ENCODE peak calls at places on chromosomes 5 and 9, in five cellular contexts. One of them, this sample, is unnamed.

GRCh38 chr5:151463137-151464029 is 16.0 kb downstream of the SLC36A1 start:
- DNase-seq in Calu3: no peak
- DNase-seq in DMS153: no peak
- DNase-seq in stimulated activated CD4-positive, alpha-beta T cell treated with anti-CD3 and anti-CD28 coated beads, Interleukin-2, amount 100 ng/mL, for 48 hours: no peak
- DNase-seq in fibroblast of pulmonary artery: no peak
- DNase-seq in this sample: peak; percentile 44

GRCh38 chr9:36479086-36479485 is 79.0 kb upstream of the RNF38 start:
- DNase-seq in DMS153: no peak
- DNase-seq in fibroblast of pulmonary artery: no peak
- DNase-seq in stimulated activated CD4-positive, alpha-beta T cell treated with anti-CD3 and anti-CD28 coated beads, Interleukin-2, amount 100 ng/mL, for 48 hours: no peak
- DNase-seq in Calu3: no peak
- DNase-seq in this sample: no peak

GRCh38 chr9:69746859-69747560 is 12.8 kb downstream of the PTAR1 start:
- DNase-seq in Calu3: no peak
- DNase-seq in fibroblast of pulmonary artery: no peak
- DNase-seq in stimulated activated CD4-positive, alpha-beta T cell treated with anti-CD3 and anti-CD28 coated beads, Interleukin-2, amount 100 ng/mL, for 48 hours: no peak
- DNase-seq in DMS153: peak; percentile 10
- DNase-seq in this sample: no peak

GRCh38 chr9:108865037-108865436 is 3.0 kb downstream of the ACTL7A start:
- DNase-seq in DMS153: no peak
- DNase-seq in fibroblast of pulmonary artery: no peak
- DNase-seq in Calu3: no peak
- DNase-seq in stimulated activated CD4-positive, alpha-beta T cell treated with anti-CD3 and anti-CD28 coated beads, Interleukin-2, amount 100 ng/mL, for 48 hours: no peak
- DNase-seq in this sample: no peak

GRCh38 chr9:2164268-2164667 is 149.1 kb downstream of the SMARCA2 start:
- DNase-seq in stimulated activated CD4-positive, alpha-beta T cell treated with anti-CD3 and anti-CD28 coated beads, Interleukin-2, amount 100 ng/mL, for 48 hours: no peak
- DNase-seq in Calu3: no peak
- DNase-seq in fibroblast of pulmonary artery: no peak
- DNase-seq in DMS153: no peak
- DNase-seq in this sample: no peak

GRCh38 chr5:165407352-165407751 is 1901.9 kb downstream of the MAT2B start:
- DNase-seq in fibroblast of pulmonary artery: no peak
- DNase-seq in DMS153: no peak
- DNase-seq in stimulated activated CD4-positive, alpha-beta T cell treated with anti-CD3 and anti-CD28 coated beads, Interleukin-2, amount 100 ng/mL, for 48 hours: no peak
- DNase-seq in Calu3: no peak
- DNase-seq in this sample: no peak

GRCh38 chr5:127582723-127583370 is 65.4 kb downstream of the PRRC1 start:
- DNase-seq in Calu3: no peak
- DNase-seq in DMS153: no peak
- DNase-seq in stimulated activated CD4-positive, alpha-beta T cell treated with anti-CD3 and anti-CD28 coated beads, Interleukin-2, amount 100 ng/mL, for 48 hours: no peak
- DNase-seq in fibroblast of pulmonary artery: no peak
- DNase-seq in this sample: no peak

GRCh38 chr5:180784497-180785097 is 18.0 kb downstream of the MGAT1 start:
- DNase-seq in fibroblast of pulmonary artery: peak; percentile 88
- DNase-seq in DMS153: no peak
- DNase-seq in Calu3: peak; percentile 85
- DNase-seq in stimulated activated CD4-positive, alpha-beta T cell treated with anti-CD3 and anti-CD28 coated beads, Interleukin-2, amount 100 ng/mL, for 48 hours: peak; percentile 59
- DNase-seq in this sample: peak; percentile 86

GRCh38 chr9:135373151-135373685 is 106.4 kb upstream of the PPP1R26 start:
- DNase-seq in Calu3: no peak
- DNase-seq in stimulated activated CD4-positive, alpha-beta T cell treated with anti-CD3 and anti-CD28 coated beads, Interleukin-2, amount 100 ng/mL, for 48 hours: no peak
- DNase-seq in DMS153: no peak
- DNase-seq in fibroblast of pulmonary artery: no peak
- DNase-seq in this sample: no peak

GRCh38 chr5:66830636-66831035 is 234.4 kb downstream of the MAST4 start:
- DNase-seq in DMS153: no peak
- DNase-seq in stimulated activated CD4-positive, alpha-beta T cell treated with anti-CD3 and anti-CD28 coated beads, Interleukin-2, amount 100 ng/mL, for 48 hours: no peak
- DNase-seq in Calu3: no peak
- DNase-seq in fibroblast of pulmonary artery: peak; percentile 30
- DNase-seq in this sample: no peak

GRCh38 chr9:83432104-83432627 is 106.0 kb downstream of the FRMD3 start:
- DNase-seq in DMS153: no peak
- DNase-seq in fibroblast of pulmonary artery: peak; percentile 38
- DNase-seq in Calu3: peak; percentile 71
- DNase-seq in stimulated activated CD4-positive, alpha-beta T cell treated with anti-CD3 and anti-CD28 coated beads, Interleukin-2, amount 100 ng/mL, for 48 hours: no peak
- DNase-seq in this sample: peak; percentile 86

GRCh38 chr5:32187675-32188074 is 13.6 kb upstream of the GOLPH3 start:
- DNase-seq in stimulated activated CD4-positive, alpha-beta T cell treated with anti-CD3 and anti-CD28 coated beads, Interleukin-2, amount 100 ng/mL, for 48 hours: no peak
- DNase-seq in DMS153: no peak
- DNase-seq in fibroblast of pulmonary artery: no peak
- DNase-seq in Calu3: no peak
- DNase-seq in this sample: no peak

GRCh38 chr9:111034573-111035539 is 3.4 kb downstream of the LPAR1 start:
- DNase-seq in Calu3: no peak
- DNase-seq in fibroblast of pulmonary artery: peak; percentile 51
- DNase-seq in stimulated activated CD4-positive, alpha-beta T cell treated with anti-CD3 and anti-CD28 coated beads, Interleukin-2, amount 100 ng/mL, for 48 hours: no peak
- DNase-seq in DMS153: no peak
- DNase-seq in this sample: no peak

GRCh38 chr9:5586391-5586802 is 42.5 kb upstream of the RIC1 start:
- DNase-seq in DMS153: no peak
- DNase-seq in fibroblast of pulmonary artery: peak; percentile 62
- DNase-seq in stimulated activated CD4-positive, alpha-beta T cell treated with anti-CD3 and anti-CD28 coated beads, Interleukin-2, amount 100 ng/mL, for 48 hours: no peak
- DNase-seq in Calu3: no peak
- DNase-seq in this sample: no peak

GRCh38 chr9:121529237-121529987 is 29.8 kb upstream of the GGTA1 start:
- DNase-seq in Calu3: peak; percentile 9
- DNase-seq in stimulated activated CD4-positive, alpha-beta T cell treated with anti-CD3 and anti-CD28 coated beads, Interleukin-2, amount 100 ng/mL, for 48 hours: no peak
- DNase-seq in fibroblast of pulmonary artery: peak; percentile 99
- DNase-seq in DMS153: no peak
- DNase-seq in this sample: peak; percentile 71

GRCh38 chr9:117551171-117551570 is 136.3 kb upstream of the ASTN2 start:
- DNase-seq in Calu3: no peak
- DNase-seq in fibroblast of pulmonary artery: no peak
- DNase-seq in stimulated activated CD4-positive, alpha-beta T cell treated with anti-CD3 and anti-CD28 coated beads, Interleukin-2, amount 100 ng/mL, for 48 hours: no peak
- DNase-seq in DMS153: no peak
- DNase-seq in this sample: no peak

GRCh38 chr9:80157128-80157527 is 585.4 kb downstream of the TLE4 start:
- DNase-seq in fibroblast of pulmonary artery: no peak
- DNase-seq in stimulated activated CD4-positive, alpha-beta T cell treated with anti-CD3 and anti-CD28 coated beads, Interleukin-2, amount 100 ng/mL, for 48 hours: no peak
- DNase-seq in DMS153: peak; percentile 59
- DNase-seq in Calu3: no peak
- DNase-seq in this sample: no peak

GRCh38 chr5:172843825-172844576 is 9.9 kb downstream of the ERGIC1 start:
- DNase-seq in fibroblast of pulmonary artery: no peak
- DNase-seq in DMS153: no peak
- DNase-seq in stimulated activated CD4-positive, alpha-beta T cell treated with anti-CD3 and anti-CD28 coated beads, Interleukin-2, amount 100 ng/mL, for 48 hours: no peak
- DNase-seq in Calu3: no peak
- DNase-seq in this sample: no peak

GRCh38 chr9:72025956-72026355 is 34.5 kb downstream of the C9orf57 start:
- DNase-seq in Calu3: no peak
- DNase-seq in stimulated activated CD4-positive, alpha-beta T cell treated with anti-CD3 and anti-CD28 coated beads, Interleukin-2, amount 100 ng/mL, for 48 hours: no peak
- DNase-seq in fibroblast of pulmonary artery: no peak
- DNase-seq in DMS153: no peak
- DNase-seq in this sample: no peak

GRCh38 chr9:33860200-33860871 is 43.4 kb downstream of the UBE2R2 start:
- DNase-seq in fibroblast of pulmonary artery: no peak
- DNase-seq in DMS153: no peak
- DNase-seq in Calu3: no peak
- DNase-seq in stimulated activated CD4-positive, alpha-beta T cell treated with anti-CD3 and anti-CD28 coated beads, Interleukin-2, amount 100 ng/mL, for 48 hours: no peak
- DNase-seq in this sample: no peak